ENCODE peak calls at places on chromosomes 7 and 10, in nine cellular contexts. Z is AG09309, R is SK-N-SH, U is brain microvascular endothelial cell, L is foreskin fibroblast, I is cardiac fibroblast, B is GM06990, D is PC-3, E is bronchial epithelial cell. V is an unnamed sample.

GRCh38 chr7:150745086-150745485 is 7.9 kb downstream of the GIMAP5 start:
- DNase-seq in Z (no peak), R (no peak), U (no peak), L (no peak), I (no peak), B (no peak), D (no peak), E (no peak), V (no peak)

GRCh38 chr7:5177060-5177459 is 13.0 kb upstream of the WIPI2 start:
- DNase-seq in Z (peak), R (peak), U (peak), L (peak), I (peak), B (no peak), D (peak), E (no peak), V (peak)

GRCh38 chr10:80444646-80445319 is 9.3 kb upstream of the TSPAN14 start:
- DNase-seq in Z (peak), R (peak), U (peak), L (peak), I (peak), B (peak), D (no peak), E (peak), V (peak)

GRCh38 chr10:21754410-21755011 is 220.5 kb downstream of the MLLT10 start:
- DNase-seq in Z (no peak), R (peak), U (no peak), L (no peak), I (peak), B (no peak), D (no peak), E (no peak), V (no peak)

GRCh38 chr7:11212816-11213215 is 239.1 kb downstream of the PHF14 start:
- DNase-seq in Z (peak), R (no peak), U (no peak), L (no peak), I (peak), B (no peak), D (peak), E (peak), V (no peak)

GRCh38 chr7:66631471-66631870 is 2.8 kb downstream of the KCTD7 start:
- DNase-seq in Z (no peak), R (no peak), U (no peak), L (no peak), I (no peak), B (no peak), D (no peak), E (no peak), V (no peak)

GRCh38 chr7:129949292-129950133 is 3.2 kb downstream of the UBE2H start:
- DNase-seq in Z (no peak), R (peak), U (peak), L (peak), I (peak), B (peak), D (peak), E (peak), V (peak)

GRCh38 chr7:110170762-110171161 is 920.2 kb upstream of the LRRN3 start:
- DNase-seq in Z (no peak), R (no peak), U (no peak), L (no peak), I (no peak), B (no peak), D (no peak), E (no peak), V (no peak)

GRCh38 chr10:58435297-58435696 is 50.1 kb downstream of the TFAM start:
- DNase-seq in Z (peak), R (no peak), U (peak), L (peak), I (peak), B (no peak), D (peak), E (peak), V (peak)

GRCh38 chr7:131147604-131148003 is 180.1 kb upstream of the MKLN1 start:
- DNase-seq in Z (no peak), R (no peak), U (no peak), L (no peak), I (no peak), B (no peak), D (no peak), E (no peak), V (no peak)

GRCh38 chr10:71968553-71969474 is 4.6 kb downstream of the CHST3 start:
- DNase-seq in Z (no peak), R (peak), U (no peak), L (no peak), I (peak), B (no peak), D (peak), E (no peak), V (no peak)

GRCh38 chr7:141558544-141559183 is 7.5 kb downstream of the AGK start:
- DNase-seq in Z (no peak), R (no peak), U (peak), L (peak), I (peak), B (peak), D (peak), E (peak), V (no peak)

GRCh38 chr10:89352802-89353201 is 25.0 kb downstream of the IFIT3 start:
- DNase-seq in Z (no peak), R (no peak), U (no peak), L (no peak), I (no peak), B (no peak), D (no peak), E (no peak), V (no peak)

GRCh38 chr7:82471351-82472020 is 27.9 kb upstream of the CACNA2D1 start:
- DNase-seq in Z (no peak), R (no peak), U (no peak), L (no peak), I (no peak), B (no peak), D (no peak), E (no peak), V (no peak)

GRCh38 chr7:93185303-93186027 is 37.3 kb upstream of the SAMD9L start:
- DNase-seq in Z (no peak), R (no peak), U (peak), L (peak), I (peak), B (no peak), D (peak), E (peak), V (no peak)

GRCh38 chr7:138865843-138866242 is 67.8 kb upstream of the ATP6V0A4 start:
- DNase-seq in Z (no peak), R (no peak), U (peak), L (no peak), I (no peak), B (no peak), D (peak), E (peak), V (no peak)

GRCh38 chr10:122143238-122143841 is 127.8 kb upstream of the BTBD16 start:
- DNase-seq in Z (no peak), R (no peak), U (no peak), L (no peak), I (no peak), B (no peak), D (peak), E (peak), V (no peak)

GRCh38 chr7:44622342-44623151 is 16.1 kb downstream of the OGDH start:
- DNase-seq in Z (no peak), R (no peak), U (no peak), L (no peak), I (no peak), B (no peak), D (no peak), E (no peak), V (no peak)

GRCh38 chr7:1950623-1951523 is 280.8 kb downstream of the ELFN1 start:
- DNase-seq in Z (no peak), R (peak), U (no peak), L (no peak), I (peak), B (no peak), D (no peak), E (no peak), V (no peak)

GRCh38 chr10:48240196-48240595 is 34.3 kb downstream of the FRMPD2 start:
- DNase-seq in Z (no peak), R (no peak), U (no peak), L (no peak), I (no peak), B (no peak), D (no peak), E (no peak), V (no peak)

GRCh38 chr10:36313142-36313541 is 671.0 kb upstream of the FZD8 start:
- DNase-seq in Z (no peak), R (no peak), U (no peak), L (no peak), I (no peak), B (no peak), D (no peak), E (no peak), V (no peak)

GRCh38 chr10:78947733-78948132 is 121.0 kb upstream of the ZMIZ1 start:
- DNase-seq in Z (no peak), R (no peak), U (no peak), L (no peak), I (no peak), B (no peak), D (no peak), E (no peak), V (no peak)

GRCh38 chr10:99930731-99931550 is 78.8 kb downstream of the DNMBP start:
- DNase-seq in Z (no peak), R (no peak), U (no peak), L (no peak), I (no peak), B (no peak), D (peak), E (peak), V (no peak)

GRCh38 chr7:139043823-139044812 is 8.3 kb upstream of the ZC3HAV1L start:
- DNase-seq in Z (no peak), R (no peak), U (no peak), L (no peak), I (no peak), B (peak), D (no peak), E (peak), V (no peak)

GRCh38 chr10:45673074-45673628 is 579 bp upstream of the ZFAND4 start:
- DNase-seq in Z (no peak), R (no peak), U (no peak), L (no peak), I (peak), B (no peak), D (no peak), E (peak), V (no peak)

GRCh38 chr10:127976701-127977367 is 69.9 kb downstream of the PTPRE start:
- DNase-seq in Z (no peak), R (peak), U (peak), L (no peak), I (no peak), B (no peak), D (no peak), E (peak), V (no peak)
- H3K4me3 ChIP-seq in Z (no peak), R (peak), U (no peak), L (no peak), I (no peak), B (no peak), D (no peak), E (no peak), V (no peak)

GRCh38 chr10:73398024-73398423 is 15.8 kb downstream of the ANXA7 start:
- DNase-seq in Z (no peak), R (no peak), U (no peak), L (no peak), I (no peak), B (no peak), D (peak), E (no peak), V (no peak)
- TF ChIP-seq CTCF in Z (no peak), R (peak), U (peak), L (no peak), I (no peak), B (no peak), D (peak), E (peak), V (peak)

DNA sequence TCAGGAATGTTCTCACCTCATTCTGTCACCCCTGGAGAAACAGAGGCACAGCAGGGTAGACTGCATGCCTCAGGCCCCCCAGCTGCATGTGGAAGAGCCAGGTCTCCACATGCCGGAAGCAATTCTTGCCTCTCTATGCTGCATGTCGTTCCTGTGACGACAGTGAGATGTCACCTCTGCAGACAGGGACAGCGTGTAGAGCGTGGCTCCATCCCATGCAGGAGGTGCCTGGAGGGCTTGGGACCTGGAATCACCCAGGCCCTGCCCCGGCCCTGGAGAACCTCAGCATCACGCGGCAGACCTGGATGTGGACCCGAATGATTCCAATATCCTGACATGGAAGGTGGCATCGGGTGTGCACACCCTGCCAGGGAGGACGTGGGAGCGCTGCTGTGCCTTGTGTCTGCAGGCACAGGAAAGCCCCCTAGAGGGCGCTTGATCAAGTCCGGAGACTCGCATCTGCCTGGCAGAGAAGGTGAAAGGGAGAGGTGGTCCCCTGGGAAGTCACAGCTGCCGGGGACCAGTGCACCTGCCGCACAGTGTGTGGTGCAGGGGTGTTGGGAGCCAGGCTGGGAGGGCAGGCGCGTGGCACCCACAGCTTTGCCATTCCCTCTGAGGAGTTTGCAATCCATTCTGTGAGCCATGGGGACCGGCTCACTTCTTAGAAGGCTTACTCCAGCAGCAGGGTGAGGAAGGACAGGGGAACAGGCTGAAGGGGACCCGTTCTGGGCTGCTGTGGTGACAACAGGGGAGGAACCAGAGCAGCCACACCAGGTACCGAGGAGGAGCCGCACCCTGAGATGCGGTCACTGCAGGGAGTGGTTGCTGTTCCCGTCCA is 45.3 kb upstream of the EN2 start:
- DNase-seq in Z (no peak), R (peak), U (peak), L (no peak), I (peak), B (peak), D (peak), E (peak), V (peak)
- H3K4me3 ChIP-seq in Z (no peak), R (no peak), U (no peak), L (no peak), I (no peak), B (no peak), D (no peak), E (no peak), V (no peak)

GRCh38 chr10:113980408-113981087 is 63.1 kb upstream of the ADRB1 start:
- DNase-seq in Z (no peak), R (no peak), U (no peak), L (no peak), I (no peak), B (no peak), D (peak), E (no peak), V (no peak)
- TF ChIP-seq CTCF in Z (peak), R (no peak), U (peak), L (peak), I (peak), B (peak), D (peak), E (peak), V (peak)

GRCh38 chr7:55016061-55016745 is 2.6 kb upstream of the EGFR start:
- DNase-seq in Z (no peak), R (no peak), U (no peak), L (no peak), I (peak), B (no peak), D (no peak), E (no peak), V (no peak)

GRCh38 chr7:55018361-55019328 is at the start of gene EGFR:
- DNase-seq in Z (no peak), R (peak), U (peak), L (peak), I (peak), B (no peak), D (peak), E (peak), V (no peak)

GRCh38 chr7:55019329-55019690 is 493 bp downstream of the EGFR start:
- DNase-seq in Z (no peak), R (no peak), U (peak), L (no peak), I (peak), B (no peak), D (peak), E (no peak), V (no peak)

GRCh38 chr7:55016746-55017090 is 2.1 kb upstream of the EGFR start:
- DNase-seq in Z (no peak), R (no peak), U (no peak), L (no peak), I (no peak), B (no peak), D (no peak), E (no peak), V (no peak)

DNA sequence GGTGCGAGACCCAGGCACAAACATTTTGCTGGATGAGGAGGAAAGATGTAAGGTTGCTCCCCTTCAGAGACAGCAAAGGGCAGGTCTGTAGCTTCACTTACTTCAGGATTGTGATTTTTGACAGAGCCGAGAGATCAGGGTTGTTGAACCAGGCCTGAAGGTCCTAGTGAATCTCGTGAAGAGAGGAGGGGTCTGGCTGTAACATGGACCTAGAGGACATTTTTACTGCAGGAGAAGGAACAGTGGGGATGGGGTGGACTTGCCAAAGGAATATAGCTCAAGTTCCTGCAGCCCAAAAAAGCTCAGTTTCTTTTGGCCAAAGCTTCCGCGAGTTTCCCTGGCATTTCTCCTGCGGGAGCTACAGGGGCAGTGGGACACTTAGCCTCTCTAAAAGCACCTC is 976 bp upstream of the EGFR start:
- DNase-seq in Z (no peak), R (no peak), U (no peak), L (no peak), I (no peak), B (no peak), D (no peak), E (no peak), V (no peak)
- H3K4me3 ChIP-seq in Z (no peak), R (peak), U (no peak), L (peak), I (no peak), B (no peak), D (peak), E (no peak), V (no peak)

DNA sequence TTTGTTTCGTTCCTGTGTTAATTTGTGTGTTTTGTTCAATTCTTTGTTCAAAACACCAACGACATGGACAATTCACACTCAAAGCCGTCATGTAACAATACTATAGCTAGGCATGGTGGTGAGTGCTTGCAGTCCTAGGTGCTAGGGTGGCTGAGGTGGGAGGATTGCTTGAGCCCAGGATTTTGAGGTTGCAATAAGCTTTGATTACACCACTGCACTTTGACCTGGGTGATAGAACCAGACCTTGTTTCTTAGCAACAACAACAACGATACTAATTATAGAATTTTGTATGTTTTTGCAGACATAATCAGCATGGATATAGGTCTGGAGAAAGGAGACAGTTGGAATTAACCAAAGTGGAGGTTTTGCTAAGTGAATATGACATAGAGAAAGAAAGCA is 936.2 kb downstream of the PCDH15 start:
- DNase-seq in Z (no peak), R (no peak), U (no peak), L (no peak), I (no peak), B (no peak), D (no peak), E (no peak), V (no peak)
- TF ChIP-seq CTCF in Z (no peak), R (no peak), U (no peak), L (no peak), I (no peak), B (no peak), D (no peak), E (no peak), V (no peak)

GRCh38 chr10:133520193-133520738 is 6.9 kb upstream of the CYP2E1 start:
- DNase-seq in Z (no peak), R (peak), U (peak), L (peak), I (peak), B (peak), D (peak), E (peak), V (no peak)
- H3K4me3 ChIP-seq in Z (peak), R (peak), U (no peak), L (peak), I (peak), B (peak), D (peak), E (peak), V (peak)

DNA sequence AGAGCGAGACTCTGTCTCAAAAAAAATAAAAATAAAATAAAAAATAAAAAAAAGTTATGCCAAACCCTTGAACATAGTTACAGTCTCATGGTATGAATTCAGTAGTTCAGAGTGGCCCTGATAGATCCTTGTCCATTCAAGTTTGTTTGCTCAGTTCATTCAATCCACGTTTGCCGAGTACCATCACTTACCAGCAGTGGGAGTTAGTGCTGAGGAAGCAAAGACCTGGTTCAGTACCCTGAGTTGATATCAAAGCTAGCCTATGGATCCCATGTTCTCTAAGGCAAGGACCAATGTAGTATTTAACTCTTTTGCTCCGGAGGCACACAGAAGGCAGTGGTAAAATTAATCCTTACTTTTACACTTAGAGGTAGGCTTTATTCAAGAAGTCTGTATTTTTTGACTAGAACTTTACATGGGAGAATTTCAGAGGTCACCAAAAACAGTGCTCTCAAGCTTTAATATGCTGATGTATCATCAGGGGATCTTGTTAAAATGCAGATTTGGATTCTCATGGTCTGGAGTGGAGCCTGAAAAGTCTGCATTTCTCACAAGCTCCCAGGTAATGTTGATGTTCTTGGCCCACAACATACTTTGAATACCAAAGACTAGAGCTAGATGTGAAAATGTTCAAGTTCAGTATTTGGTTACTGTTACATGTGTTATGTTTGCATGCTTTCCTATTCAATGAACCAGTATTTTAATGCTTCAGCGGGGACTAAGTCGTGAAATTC is 38.1 kb upstream of the HBP1 start:
- DNase-seq in Z (no peak), R (no peak), U (no peak), L (no peak), I (no peak), B (no peak), D (peak), E (no peak), V (no peak)
- TF ChIP-seq CTCF in Z (peak), R (peak), U (peak), L (no peak), I (peak), B (peak), D (peak), E (no peak), V (peak)

V was measured in HFF-Myc.